ENCODE peak calls at places on chromosomes 6 and 20, in six cellular contexts. Z is cardiac fibroblast, Y is heart left ventricle, R is progenitor cell of endocrine pancreas, D is bronchial epithelial cell, I is HFFc6. S is an unnamed sample.

GRCh38 chr6:44980841-44981240 is 347.3 kb upstream of the RUNX2 start:
- DNase-seq in R (no peak), Y (no peak), Z (no peak), D (no peak), I (no peak), S (no peak)

GRCh38 chr6:31582230-31582601 is at the start of gene LTB:
- DNase-seq in D (no peak), I (no peak), Z (no peak), Y (no peak), R (no peak), S (peak)

GRCh38 chr6:163419413-163420314 is 5.1 kb downstream of the QKI start:
- DNase-seq in R (no peak), D (peak), Z (peak), Y (no peak), I (peak), S (no peak)

GRCh38 chr6:75935473-75935793 is 137.0 kb downstream of the IMPG1 start:
- DNase-seq in Y (no peak), I (no peak), Z (no peak), D (no peak), R (no peak), S (no peak)

GRCh38 chr6:64504509-64504908 is 868.9 kb downstream of the PHF3 start:
- DNase-seq in I (no peak), Y (no peak), R (no peak), D (peak), Z (peak), S (no peak)

GRCh38 chr6:142002825-142003405 is 129.8 kb upstream of the GJE1 start:
- DNase-seq in Z (no peak), D (no peak), I (no peak), Y (no peak), R (no peak), S (no peak)

GRCh38 chr20:25279403-25279802 is 31.5 kb downstream of the PYGB start:
- DNase-seq in R (no peak), D (no peak), Z (peak), I (no peak), Y (no peak), S (no peak)

GRCh38 chr6:89387516-89388222 is 24.4 kb downstream of the RRAGD start:
- DNase-seq in Z (no peak), D (no peak), Y (no peak), I (no peak), R (no peak), S (peak)

GRCh38 chr20:57556980-57557274 is 4.0 kb upstream of the PCK1 start:
- DNase-seq in Z (no peak), R (no peak), D (no peak), I (no peak), Y (no peak), S (no peak)

GRCh38 chr20:57259179-57260021 is 7.0 kb downstream of the BMP7 start:
- DNase-seq in R (no peak), Y (no peak), Z (no peak), D (no peak), I (no peak), S (no peak)

GRCh38 chr6:154805288-154805911 is 72.2 kb downstream of the SCAF8 start:
- DNase-seq in R (no peak), D (peak), I (peak), Y (no peak), Z (peak), S (peak)

GRCh38 chr20:25000268-25000801 is 7.8 kb upstream of the APMAP start:
- DNase-seq in R (no peak), Y (peak), Z (peak), I (peak), D (peak), S (no peak)

GRCh38 chr6:133553652-133554051 is 312.5 kb downstream of the EYA4 start:
- DNase-seq in I (peak), R (no peak), D (peak), Z (peak), Y (peak), S (peak)

GRCh38 chr6:97049254-97050004 is 124.9 kb downstream of the KLHL32 start:
- DNase-seq in Y (no peak), I (no peak), Z (no peak), D (peak), R (no peak), S (peak)

GRCh38 chr6:97048771-97049170 is 124.2 kb downstream of the KLHL32 start:
- DNase-seq in Z (no peak), R (no peak), D (no peak), I (no peak), Y (no peak), S (no peak)

GRCh38 chr6:97055743-97056142 is 131.2 kb downstream of the KLHL32 start:
- DNase-seq in Z (no peak), R (no peak), I (no peak), Y (no peak), D (no peak), S (no peak)

GRCh38 chr6:97052152-97052787 is 127.7 kb downstream of the KLHL32 start:
- DNase-seq in D (no peak), Z (no peak), I (no peak), Y (no peak), R (no peak), S (no peak)

DNA sequence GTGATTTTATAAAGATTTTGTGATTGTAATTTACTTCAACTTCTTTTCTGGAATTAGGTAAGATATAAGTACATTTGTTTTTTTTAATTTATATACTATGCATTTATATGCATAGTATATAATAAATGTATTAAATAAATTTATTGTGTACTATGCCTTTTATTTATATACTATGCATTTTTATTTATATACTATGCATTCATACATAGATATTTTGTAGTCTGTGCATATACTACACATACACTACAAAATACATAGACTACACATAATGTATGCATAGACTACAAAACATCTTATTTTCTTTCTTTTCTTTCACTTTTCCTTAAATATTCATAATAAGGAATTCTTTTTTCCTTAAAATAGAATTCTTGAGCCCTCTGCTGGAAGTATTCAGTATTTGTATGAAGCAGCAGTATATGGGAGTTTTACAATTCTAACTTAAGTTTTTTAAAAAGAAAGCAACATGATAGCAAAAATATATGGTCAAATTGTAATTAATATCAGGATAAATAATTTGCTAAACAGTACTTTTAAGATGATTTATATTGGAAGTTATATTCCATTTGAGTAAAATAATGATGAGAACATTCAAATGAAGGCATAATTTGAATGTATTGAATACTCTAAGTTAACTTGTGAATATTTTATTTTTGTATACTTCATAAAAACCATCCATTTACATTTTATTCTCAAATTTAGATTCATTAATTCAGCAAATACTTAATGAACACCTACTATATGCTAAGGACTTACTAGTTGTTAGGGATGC is 129.3 kb downstream of the KLHL32 start:
- DNase-seq in I (peak), D (peak), Y (no peak), R (no peak), Z (peak), S (no peak)
- TF ChIP-seq CTCF in I (peak), D (no peak), Y (peak), R (peak), Z (peak), S (peak)

GRCh38 chr6:139117734-139118133 is 17.1 kb upstream of the HECA start:
- DNase-seq in Z (peak), Y (no peak), R (no peak), I (peak), D (no peak), S (no peak)
- TF ChIP-seq CTCF in Z (peak), Y (no peak), R (no peak), I (peak), D (peak), S (no peak)

DNA sequence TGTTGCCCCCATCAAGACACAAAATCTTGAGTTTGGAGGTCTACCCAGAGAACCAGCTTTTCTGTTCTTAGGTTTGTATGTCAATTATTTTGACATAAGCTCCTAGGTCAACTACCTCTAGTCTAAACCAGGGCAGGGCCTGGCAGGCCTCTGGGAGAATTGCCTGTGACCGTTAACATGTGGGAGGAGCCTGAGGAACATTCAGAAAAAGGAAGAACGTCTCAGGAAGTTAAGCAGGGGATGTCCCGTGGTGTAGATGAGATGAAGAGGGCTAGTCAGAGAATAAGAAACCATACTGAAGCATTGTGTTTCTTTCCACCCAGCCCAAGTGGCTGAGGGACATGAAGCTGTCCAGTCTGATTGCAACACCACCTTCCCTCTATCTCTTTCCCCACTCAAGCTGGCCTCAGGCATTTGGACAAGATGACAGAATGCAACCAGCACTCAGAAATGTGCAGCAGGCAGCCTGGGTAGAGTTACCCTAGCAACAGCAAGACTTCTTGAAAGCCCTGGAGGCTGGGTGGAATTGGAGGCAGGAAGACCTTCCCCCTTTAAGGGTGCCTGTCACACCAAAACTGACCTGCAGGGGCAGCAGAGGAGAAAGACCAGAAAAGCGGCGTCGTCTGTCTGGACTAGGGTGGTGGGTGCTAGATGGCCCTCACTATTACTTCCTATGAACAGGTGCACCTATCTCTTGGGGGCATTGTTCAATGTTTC is 186.2 kb downstream of the UNC5CL start:
- DNase-seq in Y (no peak), R (no peak), D (peak), Z (no peak), I (peak), S (peak)
- TF ChIP-seq CTCF in Y (peak), R (peak), D (peak), Z (peak), I (peak), S (no peak)

DNA sequence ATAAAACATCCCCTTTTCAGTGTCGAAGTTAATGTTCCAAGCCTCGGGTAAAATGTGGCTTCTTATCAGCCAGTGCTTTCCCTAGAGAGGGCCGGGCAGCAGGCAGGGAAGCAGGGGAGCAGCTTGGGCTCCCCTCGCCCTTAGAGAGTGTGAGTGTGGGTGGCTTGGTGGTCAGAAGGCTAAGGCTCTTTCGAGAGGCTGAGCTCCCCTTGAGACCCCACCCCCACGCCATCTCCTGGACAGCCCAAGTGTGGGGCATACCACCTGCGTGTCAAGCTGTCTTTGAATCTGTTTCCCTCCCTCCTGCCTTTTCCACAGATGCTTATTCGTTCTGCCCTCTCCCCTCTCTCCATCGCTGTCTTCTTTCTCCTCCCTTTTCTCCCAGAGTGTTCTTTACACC is 95.1 kb upstream of the FOXP4 start:
- DNase-seq in I (no peak), R (no peak), D (no peak), Z (no peak), Y (no peak), S (no peak)
- TF ChIP-seq CTCF in I (no peak), R (peak), D (peak), Z (peak), Y (no peak), S (no peak)

GRCh38 chr20:887137-887536 is 29.0 kb downstream of the ANGPT4 start:
- DNase-seq in I (no peak), Z (no peak), R (no peak), Y (no peak), D (no peak), S (no peak)
- TF ChIP-seq CTCF in I (no peak), Z (no peak), R (no peak), Y (no peak), D (peak), S (no peak)

GRCh38 chr6:96760153-96760687 is 77.1 kb downstream of the GPR63 start:
- DNase-seq in R (no peak), I (no peak), Y (no peak), D (no peak), Z (no peak), S (no peak)
- TF ChIP-seq CTCF in R (no peak), I (no peak), Y (peak), D (no peak), Z (no peak), S (peak)

DNA sequence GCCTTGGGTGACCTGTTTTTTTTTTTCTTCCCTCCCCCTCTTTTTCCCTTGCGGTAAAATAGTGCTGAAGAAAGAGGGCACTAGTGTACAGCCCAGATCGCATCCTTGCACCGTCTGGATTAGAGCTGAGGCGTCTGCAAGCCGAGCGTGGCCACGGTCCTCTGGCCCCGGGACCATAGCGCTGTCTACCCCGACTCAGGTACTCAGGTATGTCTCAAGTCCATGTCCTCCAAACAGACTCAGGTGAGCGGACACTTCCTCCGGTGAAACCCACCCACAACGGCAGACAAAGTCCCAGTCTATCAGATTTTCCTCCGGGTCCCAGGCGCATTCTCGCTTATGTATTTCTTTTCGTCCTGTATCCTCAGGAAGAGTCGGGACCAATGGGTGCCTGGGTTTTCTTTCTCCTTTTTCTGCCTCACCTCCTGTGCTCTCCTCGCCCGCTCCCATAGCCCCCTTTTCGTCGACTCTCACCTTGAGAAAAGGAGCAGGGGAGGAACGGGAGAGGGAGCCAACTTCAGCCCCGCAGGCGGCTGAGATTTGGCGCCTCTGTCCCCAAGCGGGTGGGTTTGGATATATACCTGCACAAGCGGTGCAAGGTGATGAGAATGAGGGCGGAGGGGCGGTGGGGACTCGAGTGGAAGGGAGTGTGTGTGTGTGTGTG is 1.1 kb upstream of the GRM1 start:
- DNase-seq in Z (peak), I (no peak), Y (no peak), R (no peak), D (no peak), S (no peak)
- TF ChIP-seq CTCF in Z (no peak), I (no peak), Y (no peak), R (peak), D (no peak), S (no peak)

GRCh38 chr6:33812669-33813068 is 8.9 kb upstream of the MLN start:
- DNase-seq in Y (peak), I (peak), Z (peak), D (peak), R (peak), S (peak)
- TF ChIP-seq CTCF in Y (no peak), I (peak), Z (peak), D (peak), R (peak), S (no peak)

GRCh38 chr20:3804781-3805180 is 8.7 kb downstream of the CDC25B start:
- DNase-seq in Z (no peak), I (no peak), Y (peak), D (no peak), R (no peak), S (no peak)
- TF ChIP-seq CTCF in Z (no peak), I (no peak), Y (no peak), D (no peak), R (no peak), S (no peak)

GRCh38 chr20:19185083-19185482 is 27.4 kb upstream of the SLC24A3 start:
- DNase-seq in D (peak), R (no peak), I (no peak), Z (no peak), Y (no peak), S (no peak)
- TF ChIP-seq CTCF in D (no peak), R (no peak), I (no peak), Z (no peak), Y (no peak), S (no peak)

S was measured in GM20000.